ENCODE peak calls at places on chromosomes 1 and 21, in seven cellular contexts. V is H1, F is HCT116, L is K562, E is SK-N-SH, H is NT2/D1, A is HepG2. Y is an unnamed sample.

GRCh38 chr1:173190101-173190895 is 16.8 kb downstream of the TNFSF4 start:
- DNase-seq in V (no peak), F (peak; percentile 40), L (no peak), E (no peak), H (no peak), A (peak; percentile 85), Y (peak; percentile 63)

GRCh38 chr1:237282266-237282783 is 240.3 kb downstream of the RYR2 start:
- DNase-seq in V (no peak), F (no peak), L (no peak), E (peak; percentile 40), H (no peak), A (no peak), Y (no peak)

GRCh38 chr1:206935491-206936067 is 10.7 kb downstream of the PIGR start:
- DNase-seq in V (peak; percentile 58), F (no peak), L (peak; percentile 91), E (peak; percentile 59), H (peak; percentile 79), A (peak; percentile 69), Y (no peak)

GRCh38 chr1:151134396-151134795 is 12.0 kb downstream of the SEMA6C start:
- DNase-seq in V (no peak), F (no peak), L (no peak), E (no peak), H (no peak), A (no peak), Y (no peak)

GRCh38 chr1:67338642-67339041 is 31.0 kb downstream of the IL12RB2 start:
- DNase-seq in V (no peak), F (no peak), L (no peak), E (no peak), H (no peak), A (no peak), Y (peak; percentile 83)

GRCh38 chr1:59367269-59368006 is 70.5 kb downstream of the FGGY start:
- DNase-seq in V (no peak), F (no peak), L (no peak), E (no peak), H (no peak), A (no peak), Y (no peak)

GRCh38 chr1:151825204-151825603 is 6.4 kb downstream of the RORC start:
- DNase-seq in V (no peak), F (no peak), L (no peak), E (no peak), H (no peak), A (no peak), Y (no peak)

GRCh38 chr1:163824006-163824405 is 502.3 kb downstream of the NUF2 start:
- DNase-seq in V (no peak), F (no peak), L (no peak), E (no peak), H (no peak), A (no peak), Y (no peak)

GRCh38 chr1:19029191-19030085 is 73.0 kb upstream of the IFFO2 start:
- DNase-seq in V (no peak), F (no peak), L (no peak), E (no peak), H (no peak), A (no peak), Y (no peak)

GRCh38 chr1:53172751-53173498 is 23.7 kb upstream of the CPT2 start:
- DNase-seq in V (no peak), F (no peak), L (peak; percentile 33), E (peak; percentile 50), H (no peak), A (peak; percentile 45), Y (no peak)

GRCh38 chr21:31354604-31355443 is 10.8 kb upstream of the TIAM1 start:
- DNase-seq in V (no peak), F (peak; percentile 98), L (peak; percentile 17), E (no peak), H (no peak), A (no peak), Y (peak; percentile 51)

GRCh38 chr1:246036175-246036574 is 470.9 kb downstream of the SMYD3 start:
- DNase-seq in V (no peak), F (no peak), L (no peak), E (no peak), H (no peak), A (no peak), Y (no peak)

GRCh38 chr1:91546301-91546581 is 45.6 kb downstream of the CDC7 start:
- DNase-seq in V (no peak), F (no peak), L (no peak), E (peak; percentile 68), H (no peak), A (no peak), Y (no peak)

GRCh38 chr1:46246548-46247432 is 773 bp upstream of the RAD54L start:
- DNase-seq in V (no peak), F (no peak), L (peak; percentile 78), E (peak; percentile 75), H (no peak), A (no peak), Y (no peak)

DNA sequence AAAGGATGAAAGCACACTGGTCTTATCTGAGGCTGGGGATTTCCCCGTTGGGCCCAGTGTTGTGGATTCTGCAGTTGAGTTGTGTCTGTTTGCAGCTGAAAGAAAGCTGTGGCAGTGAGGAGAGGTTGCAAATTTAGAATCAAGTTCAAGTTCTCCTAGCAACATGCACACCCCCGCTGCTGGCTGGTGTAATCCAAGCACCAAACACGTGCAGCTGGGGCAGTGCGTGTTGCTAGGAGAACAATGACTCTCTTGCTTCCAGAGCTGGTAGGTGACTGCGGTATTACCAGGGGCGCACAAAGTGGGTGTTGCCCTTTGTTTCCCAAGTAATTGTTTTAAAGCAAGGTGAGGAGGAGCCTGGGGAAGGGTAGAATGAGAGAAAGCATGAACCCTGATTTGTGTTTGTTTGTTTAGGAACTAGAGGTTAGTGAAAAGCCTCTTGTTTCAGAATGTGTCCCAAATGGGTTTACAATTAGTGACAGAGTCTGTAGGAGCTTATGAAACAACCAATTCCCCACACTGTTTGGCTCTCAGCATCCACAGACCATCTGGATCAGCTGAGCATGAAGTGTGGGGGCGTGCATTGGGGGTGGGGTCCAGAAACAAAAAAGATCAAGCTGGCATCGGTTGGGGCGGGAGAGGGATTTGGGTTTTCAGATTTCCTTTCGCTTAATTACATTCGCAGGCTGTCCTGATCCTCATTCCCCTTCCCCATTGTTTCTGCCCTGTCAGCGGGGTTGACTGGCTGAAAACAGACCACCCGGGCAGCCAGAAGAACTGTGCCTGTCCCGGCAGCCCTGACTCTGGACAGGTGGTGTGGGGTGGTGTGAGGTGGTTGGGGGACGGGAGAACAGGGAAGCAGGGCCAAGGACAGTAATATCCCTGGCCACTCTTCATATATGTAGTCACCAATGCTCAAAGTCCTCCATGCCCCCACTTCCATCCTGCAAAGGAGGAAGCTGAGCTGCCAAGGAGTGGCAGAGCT is 91.8 kb downstream of the IER5 start:
- DNase-seq in V (no peak), F (no peak), L (no peak), E (no peak), H (peak; percentile 75), A (no peak), Y (peak; percentile 4)
- TF ChIP-seq YY1 in V (no peak), F (no peak), L (no peak), E (no peak), H (no peak), A (no peak), Y (no peak)

DNA sequence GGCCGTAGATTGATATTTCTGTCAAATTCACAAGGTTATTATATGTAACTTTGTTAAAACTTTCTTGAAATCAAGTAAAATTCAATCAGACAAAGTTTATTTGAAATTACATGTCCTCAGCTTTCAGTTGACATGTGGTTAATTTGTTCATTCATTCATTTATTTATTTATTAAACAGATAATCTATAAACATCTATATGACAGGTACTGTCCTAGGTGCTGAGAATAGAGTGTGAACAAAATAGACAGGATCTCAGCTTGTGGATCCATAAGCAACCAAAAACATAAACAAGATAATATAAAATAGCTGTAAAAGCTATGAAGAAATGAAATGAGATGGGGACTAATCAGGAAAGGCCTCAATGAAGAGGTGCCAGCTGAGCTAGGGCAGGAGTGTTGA is 72.0 kb downstream of the LRRC8D start:
- DNase-seq in V (no peak), F (no peak), L (no peak), E (no peak), H (no peak), A (no peak), Y (no peak)
- TF ChIP-seq YY1 in V (no peak), F (no peak), L (no peak), E (no peak), H (no peak), A (no peak), Y (no peak)

GRCh38 chr1:200982071-200982945 is 41.2 kb downstream of the KIF21B start:
- DNase-seq in V (no peak), F (no peak), L (no peak), E (no peak), H (no peak), A (no peak), Y (no peak)
- TF ChIP-seq YY1 in V (no peak), F (no peak), L (no peak), E (no peak), H (no peak), A (no peak), Y (no peak)

DNA sequence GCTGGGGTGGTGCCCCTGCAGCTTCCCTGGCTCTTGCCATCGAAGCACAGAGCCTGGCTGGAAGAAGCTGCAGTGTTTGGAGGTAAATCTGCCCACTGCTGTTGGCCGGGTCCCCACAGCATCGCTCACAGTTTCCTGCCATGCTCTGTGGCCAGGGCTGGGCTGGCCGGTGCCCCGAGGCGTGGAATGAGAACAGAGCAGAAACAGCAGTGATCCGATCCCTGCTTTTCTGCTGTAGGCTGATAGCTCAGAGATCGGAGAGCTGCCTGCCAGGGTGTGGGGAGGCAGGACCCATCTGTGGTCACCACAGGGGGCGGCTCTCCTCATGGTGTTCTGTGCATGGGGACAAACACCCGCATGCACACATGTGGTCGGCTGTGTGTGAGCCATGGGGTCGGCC is 11.5 kb downstream of the SLC45A1 start:
- DNase-seq in V (no peak), F (no peak), L (no peak), E (peak; percentile 80), H (no peak), A (no peak), Y (no peak)
- TF ChIP-seq YY1 in V (no peak), F (no peak), L (no peak), E (no peak), H (no peak), A (no peak), Y (no peak)

GRCh38 chr1:208069908-208070307 is 159.0 kb upstream of the CD34 start:
- DNase-seq in V (no peak), F (no peak), L (no peak), E (no peak), H (no peak), A (no peak), Y (no peak)
- TF ChIP-seq YY1 in V (no peak), F (no peak), L (no peak), E (no peak), H (no peak), A (no peak), Y (no peak)

GRCh38 chr21:43346551-43346950 is 80.4 kb downstream of the SIK1 start:
- DNase-seq in V (no peak), F (no peak), L (no peak), E (no peak), H (no peak), A (no peak), Y (no peak)

GRCh38 chr21:43347461-43347860 is 79.5 kb downstream of the SIK1 start:
- DNase-seq in V (no peak), F (no peak), L (no peak), E (no peak), H (no peak), A (no peak), Y (no peak)

GRCh38 chr21:43343992-43344886 is 82.7 kb downstream of the SIK1 start:
- DNase-seq in V (no peak), F (no peak), L (no peak), E (no peak), H (no peak), A (no peak), Y (no peak)

GRCh38 chr21:43345046-43345745 is 81.7 kb downstream of the SIK1 start:
- DNase-seq in V (no peak), F (no peak), L (no peak), E (no peak), H (no peak), A (no peak), Y (no peak)

GRCh38 chr21:43345746-43346409 is 81.1 kb downstream of the SIK1 start:
- DNase-seq in V (no peak), F (no peak), L (peak; percentile 53), E (no peak), H (no peak), A (peak; percentile 66), Y (no peak)
- TF ChIP-seq YY1 in V (no peak), F (no peak), L (no peak), E (no peak), H (no peak), A (no peak), Y (no peak)